ENCODE peak calls at places on chromosome 5, in eight cellular contexts. One of them, this sample, is unnamed.

GRCh38 chr5:89230178-89230577 is 347.2 kb upstream of the MEF2C start:
- DNase-seq in fibroblast of mammary gland: no peak
- DNase-seq in hepatocyte: no peak
- DNase-seq in keratinocyte: no peak
- DNase-seq in lower lobe of right lung: no peak
- DNase-seq in AG04450: no peak
- DNase-seq in OCI-LY7: no peak
- DNase-seq in testis: no peak
- DNase-seq in this sample: no peak

GRCh38 chr5:13357937-13358336 is 586.6 kb downstream of the DNAH5 start:
- DNase-seq in fibroblast of mammary gland: no peak
- DNase-seq in hepatocyte: no peak
- DNase-seq in keratinocyte: no peak
- DNase-seq in lower lobe of right lung: no peak
- DNase-seq in AG04450: no peak
- DNase-seq in OCI-LY7: no peak
- DNase-seq in testis: no peak
- DNase-seq in this sample: no peak

GRCh38 chr5:168339151-168340140 is 48.0 kb downstream of the WWC1 start:
- DNase-seq in fibroblast of mammary gland: no peak
- DNase-seq in hepatocyte: no peak
- DNase-seq in keratinocyte: no peak
- DNase-seq in lower lobe of right lung: no peak
- DNase-seq in AG04450: no peak
- DNase-seq in OCI-LY7: no peak
- DNase-seq in testis: no peak
- DNase-seq in this sample: no peak

GRCh38 chr5:76325876-76326491 is 77.1 kb upstream of the IQGAP2 start:
- DNase-seq in fibroblast of mammary gland: no peak
- DNase-seq in hepatocyte: no peak
- DNase-seq in keratinocyte: no peak
- DNase-seq in lower lobe of right lung: no peak
- DNase-seq in AG04450: no peak
- DNase-seq in OCI-LY7: peak
- DNase-seq in testis: peak
- DNase-seq in this sample: peak

GRCh38 chr5:132477784-132478497 is 12.6 kb downstream of the IRF1 start:
- DNase-seq in fibroblast of mammary gland: no peak
- DNase-seq in hepatocyte: peak
- DNase-seq in keratinocyte: no peak
- DNase-seq in lower lobe of right lung: no peak
- DNase-seq in AG04450: no peak
- DNase-seq in OCI-LY7: no peak
- DNase-seq in testis: no peak
- DNase-seq in this sample: peak

GRCh38 chr5:80318212-80318611 is 1.6 kb upstream of the SPZ1 start:
- DNase-seq in fibroblast of mammary gland: peak
- DNase-seq in hepatocyte: peak
- DNase-seq in keratinocyte: no peak
- DNase-seq in lower lobe of right lung: no peak
- DNase-seq in AG04450: no peak
- DNase-seq in OCI-LY7: no peak
- DNase-seq in testis: peak
- DNase-seq in this sample: no peak

GRCh38 chr5:159814810-159815585 is 101.3 kb upstream of the ADRA1B start:
- DNase-seq in fibroblast of mammary gland: peak
- DNase-seq in hepatocyte: no peak
- DNase-seq in keratinocyte: no peak
- DNase-seq in lower lobe of right lung: no peak
- DNase-seq in AG04450: no peak
- DNase-seq in OCI-LY7: no peak
- DNase-seq in testis: no peak
- DNase-seq in this sample: no peak

GRCh38 chr5:151021771-151022170 is 1.4 kb downstream of the GPX3 start:
- DNase-seq in fibroblast of mammary gland: no peak
- DNase-seq in hepatocyte: no peak
- DNase-seq in keratinocyte: no peak
- DNase-seq in lower lobe of right lung: no peak
- DNase-seq in AG04450: no peak
- DNase-seq in OCI-LY7: no peak
- DNase-seq in testis: no peak
- DNase-seq in this sample: no peak

GRCh38 chr5:20678814-20679298 is 690.9 kb upstream of the CDH18 start:
- DNase-seq in fibroblast of mammary gland: peak
- DNase-seq in hepatocyte: peak
- DNase-seq in keratinocyte: peak
- DNase-seq in lower lobe of right lung: no peak
- DNase-seq in AG04450: peak
- DNase-seq in OCI-LY7: no peak
- DNase-seq in testis: no peak
- DNase-seq in this sample: no peak

GRCh38 chr5:133919148-133920136 is 49.0 kb downstream of the C5orf15 start:
- DNase-seq in fibroblast of mammary gland: no peak
- DNase-seq in hepatocyte: no peak
- DNase-seq in keratinocyte: no peak
- DNase-seq in lower lobe of right lung: no peak
- DNase-seq in AG04450: no peak
- DNase-seq in OCI-LY7: peak
- DNase-seq in testis: no peak
- DNase-seq in this sample: peak

GRCh38 chr5:36422957-36423356 is 121.3 kb upstream of the RANBP3L start:
- DNase-seq in fibroblast of mammary gland: peak
- DNase-seq in hepatocyte: no peak
- DNase-seq in keratinocyte: peak
- DNase-seq in lower lobe of right lung: no peak
- DNase-seq in AG04450: no peak
- DNase-seq in OCI-LY7: no peak
- DNase-seq in testis: no peak
- DNase-seq in this sample: no peak

DNA sequence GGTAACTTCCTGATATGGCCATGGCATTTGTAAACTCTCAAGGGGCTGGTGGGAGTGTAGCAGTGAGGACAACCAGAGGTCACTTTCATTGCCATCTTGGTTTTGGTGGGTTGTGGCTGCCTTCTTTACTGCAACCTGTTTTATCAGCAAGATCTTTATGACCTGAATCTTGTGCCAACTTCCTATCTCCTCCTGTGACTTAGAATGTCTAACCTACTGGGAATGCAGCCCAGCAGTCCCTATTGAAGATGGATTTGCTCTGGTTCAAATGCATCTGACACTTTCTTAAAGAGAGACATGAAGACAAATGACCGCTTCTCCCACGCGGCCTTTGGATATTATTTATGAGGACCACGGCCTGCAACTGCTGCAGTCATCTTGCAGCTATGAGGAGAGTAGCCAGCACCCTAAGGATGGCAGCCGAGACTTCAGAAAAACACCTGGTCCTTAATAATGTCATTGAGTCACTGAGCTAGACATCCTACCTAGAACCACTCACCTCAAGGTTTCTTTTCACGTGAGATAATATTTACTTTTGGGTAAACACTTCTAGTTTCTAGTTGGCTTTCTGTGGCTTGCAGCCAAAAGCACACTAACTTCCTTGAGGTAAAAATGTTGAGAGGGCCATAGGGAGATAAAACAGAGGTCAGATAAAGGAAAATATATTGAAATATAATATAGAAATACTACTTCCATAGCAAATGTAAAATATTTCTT is 28.2 kb downstream of the CETN3 start:
- DNase-seq in fibroblast of mammary gland: no peak
- DNase-seq in hepatocyte: no peak
- DNase-seq in keratinocyte: no peak
- DNase-seq in lower lobe of right lung: no peak
- DNase-seq in AG04450: no peak
- DNase-seq in OCI-LY7: no peak
- DNase-seq in testis: no peak
- DNase-seq in this sample: no peak
- TF ChIP-seq CTCF in fibroblast of mammary gland: no peak
- TF ChIP-seq CTCF in hepatocyte: no peak
- TF ChIP-seq CTCF in keratinocyte: no peak
- TF ChIP-seq CTCF in lower lobe of right lung: no peak
- TF ChIP-seq CTCF in AG04450: no peak
- TF ChIP-seq CTCF in OCI-LY7: no peak
- TF ChIP-seq CTCF in testis: no peak
- TF ChIP-seq CTCF in this sample: no peak

GRCh38 chr5:11048760-11049159 is 287.7 kb upstream of the DAP start:
- DNase-seq in fibroblast of mammary gland: no peak
- DNase-seq in hepatocyte: no peak
- DNase-seq in keratinocyte: no peak
- DNase-seq in lower lobe of right lung: no peak
- DNase-seq in AG04450: no peak
- DNase-seq in OCI-LY7: peak
- DNase-seq in testis: no peak
- DNase-seq in this sample: no peak

GRCh38 chr5:11054014-11054413 is 293.0 kb upstream of the DAP start:
- DNase-seq in fibroblast of mammary gland: no peak
- DNase-seq in hepatocyte: no peak
- DNase-seq in keratinocyte: no peak
- DNase-seq in lower lobe of right lung: no peak
- DNase-seq in AG04450: no peak
- DNase-seq in OCI-LY7: no peak
- DNase-seq in testis: no peak
- DNase-seq in this sample: no peak

GRCh38 chr5:11047625-11048024 is 286.6 kb upstream of the DAP start:
- DNase-seq in fibroblast of mammary gland: no peak
- DNase-seq in hepatocyte: no peak
- DNase-seq in keratinocyte: no peak
- DNase-seq in lower lobe of right lung: no peak
- DNase-seq in AG04450: no peak
- DNase-seq in OCI-LY7: no peak
- DNase-seq in testis: no peak
- DNase-seq in this sample: no peak

GRCh38 chr5:11047051-11047450 is 286.0 kb upstream of the DAP start:
- DNase-seq in fibroblast of mammary gland: no peak
- DNase-seq in hepatocyte: no peak
- DNase-seq in keratinocyte: no peak
- DNase-seq in lower lobe of right lung: no peak
- DNase-seq in AG04450: no peak
- DNase-seq in OCI-LY7: no peak
- DNase-seq in testis: no peak
- DNase-seq in this sample: no peak

GRCh38 chr5:11050596-11051304 is 289.7 kb upstream of the DAP start:
- DNase-seq in fibroblast of mammary gland: peak
- DNase-seq in hepatocyte: no peak
- DNase-seq in keratinocyte: no peak
- DNase-seq in lower lobe of right lung: no peak
- DNase-seq in AG04450: no peak
- DNase-seq in OCI-LY7: no peak
- DNase-seq in testis: no peak
- DNase-seq in this sample: no peak
- TF ChIP-seq CTCF in fibroblast of mammary gland: no peak
- TF ChIP-seq CTCF in hepatocyte: no peak
- TF ChIP-seq CTCF in keratinocyte: no peak
- TF ChIP-seq CTCF in lower lobe of right lung: no peak
- TF ChIP-seq CTCF in AG04450: no peak
- TF ChIP-seq CTCF in OCI-LY7: no peak
- TF ChIP-seq CTCF in testis: no peak
- TF ChIP-seq CTCF in this sample: no peak

GRCh38 chr5:124524552-124525232 is 221.7 kb downstream of the ZNF608 start:
- DNase-seq in fibroblast of mammary gland: no peak
- DNase-seq in hepatocyte: no peak
- DNase-seq in keratinocyte: no peak
- DNase-seq in lower lobe of right lung: no peak
- DNase-seq in AG04450: no peak
- DNase-seq in OCI-LY7: peak
- DNase-seq in testis: no peak
- DNase-seq in this sample: no peak
- TF ChIP-seq CTCF in fibroblast of mammary gland: no peak
- TF ChIP-seq CTCF in hepatocyte: no peak
- TF ChIP-seq CTCF in keratinocyte: no peak
- TF ChIP-seq CTCF in lower lobe of right lung: no peak
- TF ChIP-seq CTCF in AG04450: no peak
- TF ChIP-seq CTCF in OCI-LY7: peak
- TF ChIP-seq CTCF in testis: no peak
- TF ChIP-seq CTCF in this sample: no peak

DNA sequence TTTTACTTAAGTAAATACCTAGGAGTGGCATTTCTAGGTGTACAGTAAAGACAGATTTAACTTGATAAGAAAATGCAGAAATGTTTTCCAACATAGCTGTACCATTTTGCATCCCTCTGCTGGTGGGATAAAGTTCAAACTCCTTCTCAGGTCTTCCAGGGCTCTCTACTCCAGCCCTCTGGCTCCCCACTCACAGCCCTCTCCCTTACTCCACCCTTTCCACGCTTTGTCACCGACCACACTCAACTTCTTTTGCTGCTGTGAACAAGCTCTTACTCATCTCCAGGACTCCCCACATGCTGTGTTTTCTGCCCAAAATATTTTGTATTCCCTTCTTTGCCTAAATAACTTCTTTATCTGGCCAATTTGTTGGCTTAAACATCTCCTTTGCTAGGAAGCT is 90.6 kb upstream of the OSMR start:
- DNase-seq in fibroblast of mammary gland: peak
- DNase-seq in hepatocyte: no peak
- DNase-seq in keratinocyte: no peak
- DNase-seq in lower lobe of right lung: no peak
- DNase-seq in AG04450: peak
- DNase-seq in OCI-LY7: no peak
- DNase-seq in testis: no peak
- DNase-seq in this sample: no peak
- TF ChIP-seq CTCF in fibroblast of mammary gland: no peak
- TF ChIP-seq CTCF in hepatocyte: peak
- TF ChIP-seq CTCF in keratinocyte: no peak
- TF ChIP-seq CTCF in lower lobe of right lung: no peak
- TF ChIP-seq CTCF in AG04450: peak
- TF ChIP-seq CTCF in OCI-LY7: no peak
- TF ChIP-seq CTCF in testis: no peak
- TF ChIP-seq CTCF in this sample: no peak

DNA sequence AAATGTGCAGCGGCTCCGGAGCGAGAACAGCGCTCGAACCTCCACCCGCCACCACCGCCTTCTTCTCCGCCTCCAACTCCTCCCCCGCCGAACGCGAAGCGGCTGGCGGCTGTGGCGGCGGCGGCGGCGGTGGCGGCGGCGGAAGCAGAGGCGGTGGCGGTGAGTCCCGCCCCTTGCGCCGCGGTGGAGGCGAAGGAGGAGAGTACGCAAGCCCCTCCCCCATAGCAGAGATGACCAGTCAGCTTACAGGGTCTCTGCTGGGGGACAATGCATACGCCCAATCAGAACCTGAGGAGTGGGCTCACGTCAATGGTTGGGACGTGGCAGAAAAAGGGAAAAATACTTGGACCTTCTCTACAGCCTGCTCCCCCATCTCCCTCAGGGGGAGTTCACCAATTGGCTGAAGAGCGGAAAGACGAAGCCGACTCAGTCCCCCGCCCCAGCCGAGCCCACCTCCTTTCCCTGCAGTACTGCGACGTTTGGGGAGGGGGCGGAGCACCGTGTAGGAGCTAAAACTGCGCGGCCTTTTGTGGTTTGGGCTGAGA is at the start of gene PJA2:
- DNase-seq in fibroblast of mammary gland: peak
- DNase-seq in hepatocyte: peak
- DNase-seq in keratinocyte: peak
- DNase-seq in lower lobe of right lung: peak
- DNase-seq in AG04450: peak
- DNase-seq in OCI-LY7: peak
- DNase-seq in testis: peak
- DNase-seq in this sample: peak
- TF ChIP-seq CTCF in fibroblast of mammary gland: peak
- TF ChIP-seq CTCF in hepatocyte: peak
- TF ChIP-seq CTCF in keratinocyte: peak
- TF ChIP-seq CTCF in lower lobe of right lung: peak
- TF ChIP-seq CTCF in AG04450: peak
- TF ChIP-seq CTCF in OCI-LY7: no peak
- TF ChIP-seq CTCF in testis: peak
- TF ChIP-seq CTCF in this sample: no peak

GRCh38 chr5:5063533-5063953 is 76.6 kb upstream of the ADAMTS16 start:
- DNase-seq in fibroblast of mammary gland: no peak
- DNase-seq in hepatocyte: no peak
- DNase-seq in keratinocyte: no peak
- DNase-seq in lower lobe of right lung: no peak
- DNase-seq in AG04450: no peak
- DNase-seq in OCI-LY7: no peak
- DNase-seq in testis: no peak
- DNase-seq in this sample: no peak
- TF ChIP-seq CTCF in fibroblast of mammary gland: peak
- TF ChIP-seq CTCF in hepatocyte: peak
- TF ChIP-seq CTCF in keratinocyte: no peak
- TF ChIP-seq CTCF in lower lobe of right lung: no peak
- TF ChIP-seq CTCF in AG04450: no peak
- TF ChIP-seq CTCF in OCI-LY7: no peak
- TF ChIP-seq CTCF in testis: no peak
- TF ChIP-seq CTCF in this sample: no peak